ENCODE peak calls at places on chromosome 22, in six cellular contexts. T, R, Z, Q, E and M are unnamed samples. For H3K4me1, the result is how much of the 10 kb centered on the place peaks cover.

GRCh38 chr22:39617342-39617741 is 46.8 kb downstream of the CACNA1I start:
- DNase-seq in R (no peak), Q (no peak), E (no peak), Z (no peak), T (no peak), M (no peak)

GRCh38 chr22:44205713-44206645 is 25.3 kb downstream of the PARVG start:
- DNase-seq in T (no peak), Q (no peak), Z (no peak), R (no peak), E (no peak), M (no peak)

GRCh38 chr22:38505595-38506117 is 455 bp downstream of the DDX17 start:
- DNase-seq in Z (peak), E (no peak), Q (peak), T (peak), R (peak), M (peak)

GRCh38 chr22:49825944-49826602 is 1.6 kb downstream of the BRD1 start:
- DNase-seq in T (peak), R (no peak), Z (peak), E (peak), Q (peak), M (peak)

GRCh38 chr22:45502215-45503070 is at the start of gene FBLN1:
- DNase-seq in Z (peak), R (peak), T (peak), E (no peak), Q (peak), M (no peak)

GRCh38 chr22:34814260-34814659 is 251.7 kb upstream of the ISX start:
- DNase-seq in R (no peak), T (no peak), E (no peak), Q (no peak), Z (no peak), M (no peak)

GRCh38 chr22:31083377-31083768 is 2.3 kb downstream of the SMTN start:
- DNase-seq in T (no peak), Z (no peak), E (no peak), R (no peak), Q (no peak), M (no peak)

GRCh38 chr22:23387827-23388491 is 192.1 kb downstream of the IGLL1 start:
- DNase-seq in Z (no peak), R (no peak), Q (no peak), T (no peak), E (no peak), M (no peak)

GRCh38 chr22:32548039-32548438 is 73.4 kb downstream of the FBXO7 start:
- DNase-seq in R (no peak), T (no peak), E (no peak), Q (no peak), Z (no peak), M (no peak)

GRCh38 chr22:30265131-30265720 is 1.4 kb downstream of the OSM start:
- DNase-seq in R (no peak), E (no peak), Q (no peak), Z (no peak), T (no peak), M (no peak)

GRCh38 chr22:40105755-40106154 is 72.0 kb upstream of the TNRC6B start:
- DNase-seq in Q (no peak), T (no peak), Z (no peak), R (no peak), E (no peak), M (no peak)

GRCh38 chr22:18997925-18998315 is 61.8 kb upstream of the PRODH start:
- DNase-seq in Z (no peak), Q (no peak), E (no peak), T (no peak), R (no peak), M (no peak)

GRCh38 chr22:35784633-35785032 is 67.0 kb downstream of the APOL5 start:
- DNase-seq in T (no peak), Z (no peak), E (no peak), Q (no peak), R (no peak), M (no peak)

DNA sequence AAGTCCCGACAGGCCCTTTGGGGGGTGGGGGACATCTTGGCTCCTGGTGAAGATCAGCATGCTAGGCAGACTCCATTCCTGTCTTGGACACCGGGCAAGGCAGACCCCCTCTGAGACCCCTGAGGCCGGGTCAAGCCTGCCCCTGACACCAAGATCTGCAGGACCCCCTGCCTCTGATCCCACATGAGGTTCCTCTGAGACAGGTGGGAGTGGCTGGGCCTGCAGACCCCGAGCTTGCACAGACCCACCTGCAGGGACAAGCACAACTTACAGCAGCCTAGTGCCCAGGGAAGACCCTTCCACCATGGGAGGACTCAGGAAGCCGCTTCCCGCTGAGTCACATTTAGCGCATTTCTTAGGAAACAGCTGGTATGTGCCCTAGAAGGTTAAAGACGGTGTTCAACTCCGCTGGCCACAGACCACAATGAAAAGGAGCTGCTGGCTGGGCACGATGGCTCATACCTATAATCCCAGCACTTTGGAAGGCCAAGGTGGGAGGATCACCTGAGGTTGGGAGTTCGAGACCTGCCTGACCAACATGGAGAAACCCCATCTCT is 15.5 kb downstream of the ARVCF start:
- DNase-seq in Z (no peak), R (no peak), Q (no peak), E (no peak), T (no peak), M (no peak)
- H3K4me1 ChIP-seq in Z (under half), R (under half), Q (under half), E (under half), T (under half), M (under half)

GRCh38 chr22:37186997-37187522 is 987 bp downstream of the C1QTNF6 start:
- DNase-seq in T (peak), E (no peak), R (no peak), Z (no peak), Q (no peak), M (no peak)
- H3K4me1 ChIP-seq in T (under half), E (half or more), R (under half), Z (under half), Q (half or more), M (half or more)

GRCh38 chr22:46737105-46737975 is 712 bp downstream of the CERK start:
- DNase-seq in T (peak), E (peak), R (peak), Z (peak), Q (peak), M (peak)

GRCh38 chr22:46736705-46737104 is 1.3 kb downstream of the CERK start:
- DNase-seq in Q (no peak), T (no peak), Z (no peak), E (no peak), R (no peak), M (no peak)

GRCh38 chr22:46732513-46732912 is 5.5 kb downstream of the CERK start:
- DNase-seq in Q (no peak), Z (no peak), E (no peak), R (no peak), T (no peak), M (no peak)

GRCh38 chr22:46735747-46736608 is 2.1 kb downstream of the CERK start:
- DNase-seq in R (no peak), Z (no peak), T (peak), Q (no peak), E (no peak), M (no peak)

GRCh38 chr22:46734830-46735453 is 3.1 kb downstream of the CERK start:
- DNase-seq in T (no peak), R (no peak), Z (no peak), Q (no peak), E (peak), M (peak)
- H3K4me1 ChIP-seq in T (under half), R (under half), Z (under half), Q (under half), E (half or more), M (half or more)

GRCh38 chr22:17566776-17567175 is 3.5 kb downstream of the SLC25A18 start:
- DNase-seq in Q (no peak), E (no peak), T (no peak), R (no peak), Z (no peak), M (no peak)
- H3K4me1 ChIP-seq in Q (under half), E (under half), T (under half), R (under half), Z (under half), M (under half)

DNA sequence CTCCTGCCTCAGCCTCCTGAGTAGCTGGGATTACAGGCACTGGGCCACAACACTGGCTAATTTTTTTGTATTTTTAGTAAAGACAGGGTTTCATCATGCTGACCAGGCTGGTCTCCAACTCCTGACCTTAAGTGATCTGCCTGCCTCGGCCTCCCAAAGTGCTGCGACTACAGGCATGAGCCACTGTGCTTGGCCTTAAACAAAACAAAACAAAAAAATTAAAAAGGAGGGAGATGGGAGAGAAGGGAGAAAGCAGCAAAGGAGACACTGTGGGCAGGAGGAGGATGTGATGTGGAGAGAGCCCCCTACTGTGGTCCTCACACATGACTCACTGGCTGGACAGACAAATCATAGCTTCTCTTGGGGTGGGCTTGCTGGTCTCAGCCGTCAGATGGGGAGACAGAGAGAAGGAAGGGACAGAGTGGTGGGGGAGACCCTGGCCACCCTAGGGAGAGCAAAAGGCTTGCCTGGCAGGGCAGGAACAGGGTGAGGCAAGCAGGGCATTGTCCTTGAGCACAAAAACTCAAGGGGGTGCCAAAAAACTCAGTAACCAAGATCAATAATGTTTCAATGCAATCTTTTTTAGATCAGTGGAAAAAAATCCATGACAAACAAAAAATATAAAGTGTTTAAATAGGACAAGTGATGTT is 31.6 kb downstream of the TPST2 start:
- DNase-seq in R (no peak), T (peak), E (no peak), Z (no peak), Q (no peak), M (no peak)
- H3K4me1 ChIP-seq in R (under half), T (under half), E (under half), Z (under half), Q (under half), M (under half)